ENCODE peak calls at places on chromosomes 1 and 21, in four cellular contexts. Y is omental fat pad, F is right lobe of liver, L is hepatocyte. B is an unnamed sample.

GRCh38 chr1:116982319-116983004 is 19.1 kb upstream of the CD101 start:
- DNase-seq in Y (no peak), F (peak), L (peak), B (no peak)

GRCh38 chr21:29231781-29232548 is 66.8 kb upstream of the BACH1 start:
- DNase-seq in Y (no peak), F (no peak), L (no peak), B (no peak)

GRCh38 chr1:48493031-48493430 is 21.0 kb upstream of the SPATA6 start:
- DNase-seq in Y (no peak), F (no peak), L (no peak), B (no peak)

GRCh38 chr1:161439280-161440232 is 65.7 kb upstream of the FCGR2A start:
- DNase-seq in Y (no peak), F (no peak), L (peak), B (peak)

GRCh38 chr21:45299864-45300785 is 12.4 kb upstream of the POFUT2 start:
- DNase-seq in Y (no peak), F (peak), L (no peak), B (no peak)

GRCh38 chr1:4695241-4695640 is 40.8 kb downstream of the AJAP1 start:
- DNase-seq in Y (no peak), F (no peak), L (no peak), B (no peak)

GRCh38 chr1:230453377-230453776 is 27.2 kb upstream of the PGBD5 start:
- DNase-seq in Y (no peak), F (no peak), L (no peak), B (no peak)

GRCh38 chr1:107264561-107264960 is 123.7 kb downstream of the NTNG1 start:
- DNase-seq in Y (no peak), F (no peak), L (no peak), B (no peak)

GRCh38 chr1:33374336-33375105 is 53.6 kb upstream of the A3GALT2 start:
- DNase-seq in Y (no peak), F (no peak), L (no peak), B (no peak)

GRCh38 chr1:157189986-157190982 is 52.1 kb upstream of the ETV3 start:
- DNase-seq in Y (no peak), F (no peak), L (no peak), B (no peak)

GRCh38 chr1:84611796-84612195 is 37.6 kb upstream of the CTBS start:
- DNase-seq in Y (no peak), F (no peak), L (no peak), B (no peak)

GRCh38 chr1:94025383-94026340 is 95.3 kb downstream of the ABCA4 start:
- DNase-seq in Y (no peak), F (no peak), L (peak), B (peak)

GRCh38 chr1:19680644-19681043 is 16.0 kb downstream of the HTR6 start:
- DNase-seq in Y (no peak), F (no peak), L (no peak), B (no peak)

GRCh38 chr21:27885296-27885711 is 918.4 kb upstream of the ADAMTS5 start:
- DNase-seq in Y (no peak), F (no peak), L (no peak), B (no peak)

GRCh38 chr1:174191255-174191906 is 32.1 kb downstream of the RABGAP1L start:
- DNase-seq in Y (no peak), F (no peak), L (no peak), B (no peak)

GRCh38 chr1:7407547-7407895 is 363.6 kb upstream of the VAMP3 start:
- DNase-seq in Y (peak), F (no peak), L (no peak), B (no peak)

GRCh38 chr1:75954594-75954993 is 22.4 kb upstream of the ASB17 start:
- DNase-seq in Y (no peak), F (no peak), L (no peak), B (no peak)

GRCh38 chr1:156346636-156347035 is 8.3 kb downstream of the TSACC start:
- DNase-seq in Y (no peak), F (no peak), L (no peak), B (no peak)

GRCh38 chr1:237527761-237528160 is 363.0 kb downstream of the ZP4 start:
- DNase-seq in Y (no peak), F (no peak), L (no peak), B (no peak)

GRCh38 chr21:26127918-26128317 is 42.7 kb downstream of the APP start:
- DNase-seq in Y (no peak), F (no peak), L (no peak), B (no peak)

GRCh38 chr1:26998319-26999300 is 5.1 kb downstream of the TRNP1 start:
- DNase-seq in Y (no peak), F (no peak), L (peak), B (no peak)

GRCh38 chr1:153509729-153510354 is 25.9 kb downstream of the S100A6 start:
- DNase-seq in Y (peak), F (no peak), L (peak), B (peak)

GRCh38 chr1:208977861-208978260 is 605.7 kb upstream of the CAMK1G start:
- DNase-seq in Y (no peak), F (no peak), L (no peak), B (no peak)

GRCh38 chr1:153773004-153773921 is 1.9 kb upstream of the SLC27A3 start:
- DNase-seq in Y (no peak), F (no peak), L (no peak), B (no peak)

GRCh38 chr1:24830680-24831272 is 85.5 kb downstream of the CLIC4 start:
- DNase-seq in Y (no peak), F (no peak), L (peak), B (no peak)

GRCh38 chr1:94954292-94955220 is 27.6 kb upstream of the CNN3 start:
- DNase-seq in Y (no peak), F (no peak), L (no peak), B (no peak)

GRCh38 chr1:217052196-217052595 is 329.0 kb upstream of the ESRRG start:
- DNase-seq in Y (no peak), F (no peak), L (no peak), B (no peak)

GRCh38 chr1:174837386-174837785 is 162.4 kb upstream of the CACYBP start:
- DNase-seq in Y (no peak), F (no peak), L (no peak), B (no peak)

GRCh38 chr1:239952348-239953307 is 139.1 kb upstream of the FMN2 start:
- DNase-seq in Y (no peak), F (peak), L (no peak), B (no peak)

GRCh38 chr1:239947789-239948188 is 143.9 kb upstream of the FMN2 start:
- DNase-seq in Y (no peak), F (no peak), L (no peak), B (no peak)

GRCh38 chr1:239954836-239955235 is 136.8 kb upstream of the FMN2 start:
- DNase-seq in Y (no peak), F (no peak), L (no peak), B (no peak)

GRCh38 chr1:239955431-239955830 is 136.3 kb upstream of the FMN2 start:
- DNase-seq in Y (no peak), F (no peak), L (no peak), B (no peak)

DNA sequence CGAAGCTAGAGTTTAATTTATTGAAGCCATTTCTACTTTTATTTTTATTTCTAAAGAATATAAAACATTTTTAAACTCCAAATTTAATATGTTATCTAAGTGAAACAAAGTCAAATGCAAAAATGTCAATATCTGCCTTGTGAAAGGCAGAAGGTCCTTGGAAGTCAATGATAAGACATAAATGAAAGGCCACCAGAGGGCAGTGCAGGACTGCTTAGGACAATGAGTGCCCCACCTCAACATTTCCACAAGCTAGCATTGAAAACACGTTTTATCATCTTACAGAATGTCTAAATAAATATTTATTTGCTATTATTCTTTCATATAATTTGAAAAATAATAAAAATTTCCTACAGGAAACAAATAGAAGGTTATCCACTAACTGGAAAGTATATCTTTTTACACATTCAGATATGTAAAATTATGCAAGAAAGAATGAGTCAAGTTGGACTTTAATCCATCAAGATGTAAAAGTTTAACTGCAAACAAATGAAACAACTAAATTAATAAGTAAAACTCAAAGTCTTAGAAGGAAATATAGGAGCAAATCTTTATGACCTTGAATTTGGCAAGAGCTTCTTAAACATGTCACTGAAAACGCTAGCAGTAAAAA is 140.1 kb upstream of the FMN2 start:
- DNase-seq in Y (peak), F (peak), L (peak), B (peak)
- TF ChIP-seq CTCF in Y (no peak), F (peak), L (peak), B (peak)

DNA sequence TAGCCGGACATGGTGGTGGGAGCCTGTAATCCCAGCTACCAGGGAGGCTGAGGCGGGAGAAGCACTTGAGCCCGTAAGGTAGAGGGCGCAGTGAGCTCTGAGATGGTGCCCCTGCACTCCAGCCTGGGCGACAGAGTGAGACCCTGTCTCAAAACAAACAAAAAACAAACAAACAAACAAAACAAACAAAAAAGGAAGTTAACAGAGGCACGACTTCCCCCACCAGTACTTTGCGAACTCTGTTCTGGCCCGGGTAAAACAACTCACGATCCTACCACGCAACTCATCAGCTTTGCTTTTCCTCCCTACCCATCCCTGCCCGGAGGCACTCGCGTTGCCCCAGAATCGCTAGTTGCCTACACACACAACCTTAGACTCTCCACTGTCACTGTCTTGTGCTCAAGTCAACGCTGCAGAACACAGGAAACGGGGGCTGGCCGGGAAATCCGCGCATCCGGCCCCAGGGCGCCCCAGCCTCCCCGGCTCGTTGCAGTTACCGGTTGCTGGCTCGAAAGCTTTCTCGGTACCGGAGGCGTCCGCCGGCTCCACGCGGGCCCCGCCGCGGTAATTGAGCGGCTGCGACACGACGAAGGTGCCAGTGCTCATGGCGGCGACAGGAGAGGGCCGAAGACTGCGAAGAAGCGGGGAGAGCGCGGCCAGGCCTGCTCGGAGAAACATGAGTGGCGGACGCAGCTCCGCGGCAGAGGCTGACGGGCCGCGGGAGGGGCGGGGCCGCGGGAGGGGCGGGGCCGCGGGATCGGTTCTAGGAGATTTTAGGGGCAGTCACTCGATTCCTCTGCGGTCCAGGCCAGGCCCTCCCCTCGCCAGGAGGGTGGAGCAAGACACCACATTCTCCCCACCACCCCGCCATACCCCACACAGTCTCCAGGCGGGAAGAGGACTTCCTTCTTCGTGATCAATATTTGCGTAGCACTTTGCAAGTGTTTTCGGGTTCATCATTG is at the start of gene ALDH9A1:
- DNase-seq in Y (peak), F (peak), L (peak), B (peak)
- TF ChIP-seq CTCF in Y (no peak), F (no peak), L (peak), B (peak)

DNA sequence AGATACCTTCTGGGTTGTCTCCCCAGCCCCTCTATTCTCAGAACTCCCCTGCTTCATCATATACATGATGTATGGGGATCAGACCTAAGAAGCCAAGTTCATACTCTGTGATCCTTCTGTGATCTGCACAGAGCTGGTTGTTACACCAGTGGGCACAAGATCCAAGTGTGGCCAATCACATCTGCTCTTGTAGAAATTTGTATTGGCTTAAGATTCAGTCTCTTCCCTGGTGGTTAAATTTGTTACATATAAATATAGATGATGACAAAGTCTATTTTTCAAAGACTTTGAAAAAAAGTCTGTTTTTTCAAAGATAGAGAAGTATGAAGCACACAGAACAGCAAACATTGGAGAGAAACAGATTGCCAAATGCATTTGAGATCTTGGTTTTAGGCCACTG is 135.8 kb upstream of the FGGY start:
- DNase-seq in Y (no peak), F (no peak), L (no peak), B (no peak)
- TF ChIP-seq CTCF in Y (no peak), F (no peak), L (no peak), B (no peak)

GRCh38 chr1:2302292-2302925 is 74.3 kb downstream of the SKI start:
- DNase-seq in Y (no peak), F (no peak), L (no peak), B (no peak)
- TF ChIP-seq CTCF in Y (no peak), F (no peak), L (no peak), B (no peak)

GRCh38 chr1:30446508-30446907 is 276.9 kb downstream of the MATN1 start:
- DNase-seq in Y (no peak), F (no peak), L (no peak), B (no peak)
- TF ChIP-seq CTCF in Y (no peak), F (no peak), L (no peak), B (no peak)

B was measured in D721Med.